ENCODE peak calls at places on chromosome X, in five cellular contexts. One of them, this sample, is unnamed. For H4K20me1 and H3F3A, the result is how much of the 10 kb centered on the place peaks cover.

GRCh38 chrX:153673398-153674218 is at the start of gene PNCK:
- DNase-seq in MM.1S: no peak
- DNase-seq in SK-N-SH: peak
- DNase-seq in PC-3: no peak
- DNase-seq in neural progenitor cell: peak
- DNase-seq in this sample: no peak

GRCh38 chrX:69618803-69619202 is 2.9 kb downstream of the EDA start:
- DNase-seq in MM.1S: peak
- DNase-seq in SK-N-SH: peak
- DNase-seq in PC-3: peak
- DNase-seq in neural progenitor cell: peak
- DNase-seq in this sample: peak

GRCh38 chrX:40074959-40075332 is 22.8 kb downstream of the BCOR start:
- DNase-seq in MM.1S: no peak
- DNase-seq in SK-N-SH: no peak
- DNase-seq in PC-3: no peak
- DNase-seq in neural progenitor cell: no peak
- DNase-seq in this sample: no peak

GRCh38 chrX:20140410-20140809 is 1.2 kb downstream of the EIF1AX start:
- DNase-seq in MM.1S: no peak
- DNase-seq in SK-N-SH: no peak
- DNase-seq in PC-3: no peak
- DNase-seq in neural progenitor cell: no peak
- DNase-seq in this sample: peak

GRCh38 chrX:30141966-30142365 is 73.4 kb upstream of the MAGEB2 start:
- DNase-seq in MM.1S: peak
- DNase-seq in SK-N-SH: peak
- DNase-seq in PC-3: peak
- DNase-seq in neural progenitor cell: peak
- DNase-seq in this sample: peak

GRCh38 chrX:68072016-68072415 is 361.3 kb downstream of the OPHN1 start:
- DNase-seq in MM.1S: no peak
- DNase-seq in SK-N-SH: no peak
- DNase-seq in PC-3: peak
- DNase-seq in neural progenitor cell: no peak
- DNase-seq in this sample: no peak

GRCh38 chrX:146921204-146921603 is 106.7 kb upstream of the CXorf51A start:
- DNase-seq in MM.1S: peak
- DNase-seq in SK-N-SH: no peak
- DNase-seq in PC-3: no peak
- DNase-seq in neural progenitor cell: no peak
- DNase-seq in this sample: no peak

GRCh38 chrX:25941087-25941486 is 197.1 kb upstream of the MAGEB18 start:
- DNase-seq in MM.1S: no peak
- DNase-seq in SK-N-SH: no peak
- DNase-seq in PC-3: peak
- DNase-seq in neural progenitor cell: no peak
- DNase-seq in this sample: no peak

GRCh38 chrX:40474205-40474626 is 106.6 kb upstream of the ATP6AP2 start:
- DNase-seq in MM.1S: no peak
- DNase-seq in SK-N-SH: peak
- DNase-seq in PC-3: no peak
- DNase-seq in neural progenitor cell: peak
- DNase-seq in this sample: peak

DNA sequence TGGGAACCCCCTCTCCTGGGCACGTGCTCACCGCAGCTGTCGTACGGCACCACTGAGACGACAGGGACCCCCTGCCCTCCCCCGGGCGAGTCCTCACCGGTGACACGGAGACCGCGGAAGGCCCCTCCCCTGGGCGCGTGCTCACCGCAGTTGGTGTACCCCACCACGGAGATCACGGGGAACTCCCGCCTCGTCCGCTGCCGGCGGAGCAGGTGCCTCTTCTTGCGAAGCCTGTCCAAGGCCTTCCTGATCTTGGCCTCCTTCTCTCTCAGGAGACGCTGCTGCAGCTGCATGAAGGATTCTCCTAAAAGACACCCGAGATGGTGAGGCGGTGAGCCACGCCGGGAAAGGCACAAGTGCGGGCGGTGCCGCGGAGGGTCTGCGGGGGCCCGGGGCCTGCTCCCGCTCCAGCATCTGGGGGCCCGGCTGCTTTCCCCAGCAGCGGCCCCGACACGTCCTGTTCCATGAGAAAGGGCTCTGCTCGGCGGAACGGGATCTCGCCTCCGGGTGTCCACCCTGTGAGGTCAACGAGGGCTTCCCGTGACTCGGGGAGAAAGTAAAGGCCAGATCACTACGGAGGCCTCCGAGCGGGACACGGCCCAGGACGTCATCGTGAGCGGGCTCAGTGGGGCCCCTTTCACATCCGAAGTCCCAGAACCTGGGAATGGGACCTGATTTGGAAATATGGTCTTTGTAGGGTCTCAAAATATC is 5.8 kb downstream of the GTPBP6 start:
- DNase-seq in MM.1S: no peak
- DNase-seq in SK-N-SH: no peak
- DNase-seq in PC-3: no peak
- DNase-seq in neural progenitor cell: no peak
- DNase-seq in this sample: no peak
- H4K20me1 ChIP-seq in MM.1S: under half
- H4K20me1 ChIP-seq in SK-N-SH: under half
- H4K20me1 ChIP-seq in PC-3: under half
- H4K20me1 ChIP-seq in neural progenitor cell: under half
- H4K20me1 ChIP-seq in this sample: under half

GRCh38 chrX:24082446-24082845 is 27.7 kb downstream of the EIF2S3 start:
- DNase-seq in MM.1S: no peak
- DNase-seq in SK-N-SH: no peak
- DNase-seq in PC-3: no peak
- DNase-seq in neural progenitor cell: no peak
- DNase-seq in this sample: no peak
- H3F3A ChIP-seq in MM.1S: under half
- H3F3A ChIP-seq in SK-N-SH: under half
- H3F3A ChIP-seq in PC-3: under half
- H3F3A ChIP-seq in neural progenitor cell: under half
- H3F3A ChIP-seq in this sample: under half

DNA sequence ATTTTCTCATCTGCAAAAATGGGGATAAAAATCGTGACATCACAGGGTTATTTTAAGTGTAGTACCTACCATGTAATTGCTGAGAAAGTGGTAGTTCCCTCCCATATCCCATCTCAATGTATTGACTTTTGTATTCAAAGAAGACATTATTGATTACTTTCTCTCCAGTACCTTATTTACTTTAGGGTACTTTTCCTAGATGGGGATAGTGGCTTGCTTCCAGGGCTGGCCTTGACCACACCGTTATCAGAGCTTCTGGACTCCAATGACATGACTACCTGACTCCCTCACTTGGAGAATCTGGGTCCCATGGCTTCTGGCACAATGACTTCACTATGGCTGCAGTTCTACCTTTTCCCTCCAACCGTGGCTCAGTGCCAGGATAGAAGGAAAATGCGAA is 58.2 kb upstream of the EOLA2 start:
- DNase-seq in MM.1S: no peak
- DNase-seq in SK-N-SH: no peak
- DNase-seq in PC-3: no peak
- DNase-seq in neural progenitor cell: no peak
- DNase-seq in this sample: no peak
- H4K20me1 ChIP-seq in MM.1S: under half
- H4K20me1 ChIP-seq in SK-N-SH: under half
- H4K20me1 ChIP-seq in PC-3: under half
- H4K20me1 ChIP-seq in neural progenitor cell: under half
- H4K20me1 ChIP-seq in this sample: under half

DNA sequence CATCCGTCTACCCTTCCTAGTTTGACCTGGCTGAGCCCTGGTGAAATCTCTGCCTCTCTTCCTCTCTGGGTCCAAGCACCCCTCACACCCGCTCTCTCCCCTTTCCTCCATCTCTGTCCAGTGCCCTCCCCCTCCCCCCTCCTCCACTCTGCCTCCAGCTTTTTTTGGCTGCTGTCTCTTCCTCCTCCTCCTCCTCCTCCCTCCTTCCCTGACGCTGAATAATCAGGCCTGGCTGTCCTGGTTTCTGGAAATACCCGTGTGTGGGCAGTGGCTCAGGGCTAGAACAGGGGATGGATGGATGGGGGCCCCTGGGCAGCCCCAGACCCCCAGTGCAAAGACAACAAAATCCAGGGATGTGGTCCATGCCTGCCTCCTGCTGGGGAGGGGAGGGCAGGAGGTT is 4.7 kb upstream of the SYP start:
- DNase-seq in MM.1S: no peak
- DNase-seq in SK-N-SH: no peak
- DNase-seq in PC-3: no peak
- DNase-seq in neural progenitor cell: no peak
- DNase-seq in this sample: no peak
- H3F3A ChIP-seq in MM.1S: under half
- H3F3A ChIP-seq in SK-N-SH: under half
- H3F3A ChIP-seq in PC-3: under half
- H3F3A ChIP-seq in neural progenitor cell: under half
- H3F3A ChIP-seq in this sample: under half

GRCh38 chrX:123155327-123155726 is 28.8 kb upstream of the GRIA3 start:
- DNase-seq in MM.1S: no peak
- DNase-seq in SK-N-SH: no peak
- DNase-seq in PC-3: peak
- DNase-seq in neural progenitor cell: no peak
- DNase-seq in this sample: peak
- H4K20me1 ChIP-seq in MM.1S: under half
- H4K20me1 ChIP-seq in SK-N-SH: under half
- H4K20me1 ChIP-seq in PC-3: under half
- H4K20me1 ChIP-seq in neural progenitor cell: under half
- H4K20me1 ChIP-seq in this sample: under half

DNA sequence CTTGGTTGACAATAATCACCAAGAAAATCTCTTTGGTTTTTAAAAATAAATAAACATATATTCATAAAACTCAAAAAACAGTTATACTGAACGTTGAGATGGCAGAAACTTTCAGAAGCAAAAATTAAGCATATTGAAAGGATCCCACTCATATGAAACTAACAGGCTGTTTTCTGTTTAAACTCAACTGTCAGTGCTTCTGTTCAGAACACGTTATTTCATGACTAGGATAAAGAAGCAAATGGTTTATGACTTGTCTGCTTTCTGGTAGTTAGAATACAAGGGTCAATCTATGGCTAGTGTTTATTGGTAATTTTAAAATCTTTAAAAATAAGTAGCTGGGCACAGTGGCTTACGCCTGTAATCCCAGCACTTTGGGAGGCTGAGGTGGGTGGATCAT is 4.1 kb downstream of the GPR82 start:
- DNase-seq in MM.1S: no peak
- DNase-seq in SK-N-SH: no peak
- DNase-seq in PC-3: no peak
- DNase-seq in neural progenitor cell: no peak
- DNase-seq in this sample: no peak
- H3F3A ChIP-seq in MM.1S: under half
- H3F3A ChIP-seq in SK-N-SH: under half
- H3F3A ChIP-seq in PC-3: under half
- H3F3A ChIP-seq in neural progenitor cell: under half
- H3F3A ChIP-seq in this sample: under half

DNA sequence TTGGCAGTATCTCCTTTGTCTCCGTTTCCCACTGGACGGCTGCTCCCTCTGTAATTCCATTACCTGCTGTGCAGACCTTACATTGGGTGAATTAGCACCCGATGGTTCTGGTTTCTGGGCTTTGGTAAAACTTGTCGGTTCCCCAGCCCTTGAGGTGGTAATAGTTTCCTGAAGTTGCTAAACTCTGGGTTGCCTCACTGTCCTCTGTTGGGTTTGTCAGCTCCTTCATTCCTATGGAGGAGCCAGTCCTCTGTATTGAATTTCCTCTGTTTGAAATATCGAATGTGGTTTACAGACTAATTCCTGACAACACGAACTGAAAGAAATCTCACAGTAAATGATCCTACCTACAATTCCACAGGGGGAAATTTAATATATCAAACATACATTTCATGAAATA is 591.3 kb upstream of the FTHL17 start:
- DNase-seq in MM.1S: no peak
- DNase-seq in SK-N-SH: no peak
- DNase-seq in PC-3: no peak
- DNase-seq in neural progenitor cell: no peak
- DNase-seq in this sample: no peak
- H4K20me1 ChIP-seq in MM.1S: under half
- H4K20me1 ChIP-seq in SK-N-SH: under half
- H4K20me1 ChIP-seq in PC-3: under half
- H4K20me1 ChIP-seq in neural progenitor cell: under half
- H4K20me1 ChIP-seq in this sample: under half

GRCh38 chrX:119500061-119500800 is 32.0 kb downstream of the SLC25A5 start:
- DNase-seq in MM.1S: no peak
- DNase-seq in SK-N-SH: no peak
- DNase-seq in PC-3: no peak
- DNase-seq in neural progenitor cell: no peak
- DNase-seq in this sample: no peak
- H3F3A ChIP-seq in MM.1S: under half
- H3F3A ChIP-seq in SK-N-SH: under half
- H3F3A ChIP-seq in PC-3: under half
- H3F3A ChIP-seq in neural progenitor cell: under half
- H3F3A ChIP-seq in this sample: under half

GRCh38 chrX:34580069-34580468 is 77.0 kb downstream of the TMEM47 start:
- DNase-seq in MM.1S: no peak
- DNase-seq in SK-N-SH: no peak
- DNase-seq in PC-3: no peak
- DNase-seq in neural progenitor cell: no peak
- DNase-seq in this sample: no peak

DNA sequence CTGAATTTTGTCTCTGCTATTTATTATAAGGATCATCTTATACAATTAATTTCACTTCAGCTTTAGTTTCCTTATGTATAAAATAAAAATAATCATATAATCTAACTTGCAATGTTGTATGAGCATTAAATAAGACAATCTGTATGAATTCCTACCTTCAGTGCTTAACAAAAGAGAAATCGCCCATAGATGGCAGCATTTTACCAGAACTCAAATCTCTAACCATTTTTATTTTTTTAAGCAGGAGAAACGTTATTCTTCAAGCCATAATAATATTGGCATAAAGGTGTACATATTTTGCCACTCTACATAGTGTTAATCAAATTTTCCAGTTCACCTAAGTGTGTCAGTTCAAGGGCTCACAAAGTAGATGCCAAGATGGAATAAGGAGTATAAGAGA is 78.8 kb downstream of the TMEM47 start:
- DNase-seq in MM.1S: peak
- DNase-seq in SK-N-SH: peak
- DNase-seq in PC-3: peak
- DNase-seq in neural progenitor cell: peak
- DNase-seq in this sample: peak
- H4K20me1 ChIP-seq in MM.1S: under half
- H4K20me1 ChIP-seq in SK-N-SH: under half
- H4K20me1 ChIP-seq in PC-3: under half
- H4K20me1 ChIP-seq in neural progenitor cell: under half
- H4K20me1 ChIP-seq in this sample: under half

DNA sequence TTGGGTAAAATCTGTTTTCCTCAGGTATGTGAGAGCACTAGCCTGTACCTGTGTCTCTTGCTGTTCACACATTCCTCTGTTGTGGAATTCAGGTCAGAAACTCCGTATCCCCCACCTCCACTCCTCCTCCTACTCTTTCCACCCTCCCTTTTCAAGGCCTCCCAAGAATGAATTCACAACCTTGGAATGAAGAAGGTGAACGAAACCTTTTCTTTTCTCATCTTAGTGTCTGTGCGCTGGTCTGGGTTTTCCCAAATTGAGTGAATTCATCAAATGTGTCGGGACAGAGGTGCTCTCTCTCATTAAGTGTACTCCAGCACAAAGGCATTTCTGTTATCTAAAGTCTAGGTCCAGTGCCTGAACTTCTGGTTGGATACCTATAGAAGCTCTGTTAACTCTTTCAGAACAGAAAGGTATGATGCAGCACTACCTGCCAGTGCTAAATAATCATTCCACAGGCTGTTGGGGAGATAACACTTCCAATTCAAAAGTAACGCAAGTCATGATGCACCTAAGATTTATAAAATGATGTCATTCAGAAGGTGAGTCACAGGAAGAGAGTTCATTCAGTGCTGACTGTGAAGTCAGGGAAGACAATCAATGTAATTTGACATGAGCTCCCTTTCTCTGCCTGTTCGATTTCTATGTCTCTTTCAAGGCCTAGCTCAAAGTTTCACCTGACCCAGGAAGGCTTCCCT is 41.9 kb downstream of the COL4A6 start:
- DNase-seq in MM.1S: no peak
- DNase-seq in SK-N-SH: no peak
- DNase-seq in PC-3: peak
- DNase-seq in neural progenitor cell: no peak
- DNase-seq in this sample: peak
- H3F3A ChIP-seq in MM.1S: under half
- H3F3A ChIP-seq in SK-N-SH: under half
- H3F3A ChIP-seq in PC-3: under half
- H3F3A ChIP-seq in neural progenitor cell: under half
- H3F3A ChIP-seq in this sample: under half

This sample was measured in GM23248.